ENCODE peak calls at places on chromosome 18, in nine cellular contexts. K, A, Z, H, D, V, X, Q and G are unnamed samples.

GRCh38 chr18:21686282-21687105 is 18.1 kb downstream of the ABHD3 start:
- DNase-seq in Q (peak), D (no peak), Z (no peak), H (no peak), K (peak), V (no peak), X (no peak), A (no peak), G (no peak)

GRCh38 chr18:48706630-48707206 is 167.9 kb downstream of the CTIF start:
- DNase-seq in Q (no peak), Z (no peak), X (no peak), K (no peak), H (no peak), V (no peak), A (no peak), D (peak), G (no peak)

GRCh38 chr18:63157293-63158011 is 162.1 kb downstream of the BCL2 start:
- DNase-seq in V (no peak), X (no peak), Q (no peak), K (no peak), Z (no peak), A (no peak), H (no peak), D (no peak), G (no peak)

GRCh38 chr18:41744664-41745063 is 210.4 kb upstream of the PIK3C3 start:
- DNase-seq in Z (no peak), X (no peak), D (no peak), V (no peak), A (no peak), H (no peak), K (no peak), Q (no peak), G (no peak)

GRCh38 chr18:54147439-54147838 is 77.0 kb downstream of the MBD2 start:
- DNase-seq in D (no peak), X (no peak), V (no peak), H (no peak), A (no peak), K (no peak), Q (no peak), Z (no peak), G (peak)

GRCh38 chr18:78506031-78506461 is 473.6 kb upstream of the SALL3 start:
- DNase-seq in Z (no peak), V (no peak), K (no peak), H (no peak), X (no peak), A (no peak), Q (peak), D (no peak), G (no peak)

GRCh38 chr18:43661570-43661969 is 384.3 kb upstream of the SYT4 start:
- DNase-seq in H (peak), D (no peak), K (peak), Q (peak), A (peak), X (no peak), Z (no peak), V (no peak), G (no peak)

GRCh38 chr18:67776929-67777328 is 260.4 kb upstream of the DSEL start:
- DNase-seq in X (no peak), V (no peak), Z (no peak), H (no peak), Q (no peak), K (peak), D (no peak), A (no peak), G (no peak)

GRCh38 chr18:69636529-69637301 is 236.0 kb downstream of the DOK6 start:
- DNase-seq in A (peak), K (no peak), X (no peak), Q (peak), Z (no peak), H (no peak), V (no peak), D (no peak), G (no peak)

DNA sequence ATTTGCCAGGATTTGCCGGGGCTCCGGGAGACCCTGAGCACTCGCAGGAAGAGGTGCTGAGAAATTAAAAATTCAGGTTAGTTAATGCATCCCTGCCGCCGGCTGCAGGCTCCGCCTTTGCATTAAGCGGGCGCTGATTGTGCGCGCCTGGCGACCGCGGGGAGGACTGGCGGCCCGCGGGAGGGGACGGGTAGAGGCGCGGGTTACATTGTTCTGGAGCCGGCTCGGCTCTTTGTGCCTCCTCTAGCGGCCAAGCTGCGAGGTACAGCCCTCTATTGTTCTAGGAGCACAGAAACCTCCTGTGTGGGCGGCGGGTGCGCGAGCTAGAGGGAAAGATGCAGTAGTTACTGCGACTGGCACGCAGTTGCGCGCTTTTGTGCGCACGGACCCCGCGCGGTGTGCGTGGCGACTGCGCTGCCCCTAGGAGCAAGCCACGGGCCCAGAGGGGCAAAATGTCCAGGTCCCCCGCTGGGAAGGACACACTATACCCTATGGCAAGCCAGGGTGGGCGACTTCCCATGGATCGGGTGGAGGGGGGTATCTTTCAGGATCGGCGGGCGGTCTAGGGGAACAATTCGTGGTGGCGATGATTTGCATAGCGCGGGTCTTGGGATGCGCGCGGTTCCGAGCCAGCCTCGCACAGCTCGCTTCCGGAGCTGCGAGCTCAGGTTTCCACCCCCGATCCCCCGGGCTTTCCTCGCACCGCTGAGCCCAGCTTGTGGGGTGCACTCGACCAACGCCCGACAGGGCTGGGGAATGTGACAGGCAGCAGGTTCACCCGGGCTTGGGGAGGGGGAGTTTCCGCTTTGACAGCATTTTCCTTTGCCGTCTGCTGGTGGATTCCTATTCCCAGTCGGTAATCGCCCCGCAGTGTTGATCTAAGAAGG is 2.9 kb downstream of the ONECUT2 start:
- DNase-seq in K (peak), V (no peak), H (peak), X (peak), A (no peak), D (peak), Q (peak), Z (peak), G (no peak)
- TF ChIP-seq POLR2A in K (no peak), V (no peak), H (no peak), X (no peak), A (no peak), D (no peak), Q (no peak), Z (no peak), G (no peak)

DNA sequence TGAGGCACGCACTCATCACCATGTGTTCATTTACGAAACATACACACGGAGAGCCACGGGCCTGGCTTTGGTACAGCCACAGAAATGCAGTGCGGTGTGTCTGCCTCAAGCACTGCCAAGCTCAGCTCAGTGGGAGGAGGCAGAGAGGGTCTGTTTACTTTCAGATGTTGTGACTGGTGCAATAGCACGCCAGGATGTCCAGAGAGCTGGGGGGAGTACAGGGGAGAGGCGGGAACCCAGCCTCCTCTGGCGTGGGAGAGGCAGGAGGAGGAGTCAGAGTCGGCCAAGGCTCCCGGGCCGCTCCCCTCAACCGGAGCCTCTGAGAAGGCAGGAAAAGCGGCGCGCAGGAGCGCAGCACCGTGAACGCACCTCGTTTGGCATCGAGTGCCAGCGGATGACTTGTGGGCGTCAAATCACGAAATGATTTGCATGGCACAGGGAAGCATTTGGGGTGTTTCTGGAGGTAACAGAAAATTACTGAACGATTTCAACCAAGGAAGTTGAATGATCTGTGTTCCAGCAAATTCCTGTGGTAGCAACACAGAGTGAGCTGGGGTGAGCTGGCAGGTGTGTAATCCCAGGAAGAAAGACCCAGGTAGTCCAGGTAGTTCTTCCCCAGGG is 143.0 kb downstream of the ZNF516 start:
- DNase-seq in Z (no peak), V (peak), X (no peak), K (peak), D (peak), Q (peak), A (peak), H (peak), G (no peak)
- TF ChIP-seq POLR2A in Z (no peak), V (no peak), X (no peak), K (peak), D (no peak), Q (peak), A (no peak), H (no peak), G (no peak)

GRCh38 chr18:35890323-35890722 is 82.2 kb upstream of the RMP24 start:
- DNase-seq in Z (no peak), H (no peak), K (no peak), D (no peak), Q (no peak), V (no peak), X (no peak), A (no peak), G (no peak)
- TF ChIP-seq POLR2A in Z (no peak), H (no peak), K (no peak), D (no peak), Q (no peak), V (no peak), X (no peak), A (no peak), G (no peak)

GRCh38 chr18:13137041-13137938 is 81.3 kb upstream of the LDLRAD4 start:
- DNase-seq in H (no peak), V (no peak), A (peak), Q (no peak), K (no peak), Z (peak), D (no peak), X (peak), G (peak)
- TF ChIP-seq POLR2A in H (no peak), V (no peak), A (no peak), Q (no peak), K (no peak), Z (no peak), D (no peak), X (no peak), G (no peak)